ENCODE peak calls at places on chromosome 7, in seven cellular contexts. W is mucosa of descending colon; R is central memory CD4-positive, alpha-beta T cell; B is LoVo; Y is head of caudate nucleus; D is activated CD4-positive, CD25-positive, alpha-beta regulatory T cell; H is fibroblast of lung. O is an unnamed sample.

GRCh38 chr7:22723642-22724041 is 3.4 kb upstream of the IL6 start:
- DNase-seq in W (no peak), R (no peak), B (no peak), Y (no peak), D (no peak), H (peak), O (no peak)

GRCh38 chr7:2012044-2012900 is 220.5 kb downstream of the MAD1L1 start:
- DNase-seq in W (peak), R (no peak), B (no peak), Y (no peak), D (no peak), H (no peak), O (peak)

GRCh38 chr7:1508277-1508758 is 4.1 kb upstream of the INTS1 start:
- DNase-seq in W (no peak), R (no peak), B (no peak), Y (no peak), D (no peak), H (no peak), O (no peak)

GRCh38 chr7:133139350-133139749 is 57.5 kb upstream of the CHCHD3 start:
- DNase-seq in W (no peak), R (no peak), B (no peak), Y (no peak), D (no peak), H (peak), O (peak)

GRCh38 chr7:115352375-115352774 is 430.5 kb downstream of the MDFIC start:
- DNase-seq in W (no peak), R (no peak), B (no peak), Y (no peak), D (no peak), H (peak), O (no peak)

GRCh38 chr7:151377406-151377805 is 32.4 kb downstream of the WDR86 start:
- DNase-seq in W (no peak), R (no peak), B (no peak), Y (no peak), D (no peak), H (no peak), O (no peak)

GRCh38 chr7:117048114-117048853 is 95.0 kb downstream of the ST7 start:
- DNase-seq in W (no peak), R (peak), B (peak), Y (no peak), D (no peak), H (no peak), O (no peak)

GRCh38 chr7:47786557-47787248 is 161.6 kb downstream of the PKD1L1 start:
- DNase-seq in W (no peak), R (no peak), B (peak), Y (no peak), D (no peak), H (peak), O (no peak)

GRCh38 chr7:25029075-25029474 is 49.1 kb upstream of the OSBPL3 start:
- DNase-seq in W (no peak), R (no peak), B (no peak), Y (no peak), D (no peak), H (no peak), O (no peak)

GRCh38 chr7:151550601-151551286 is 31.0 kb upstream of the RHEB start:
- DNase-seq in W (no peak), R (no peak), B (no peak), Y (no peak), D (no peak), H (peak), O (no peak)

GRCh38 chr7:146172112-146172511 is 55.5 kb downstream of the CNTNAP2 start:
- DNase-seq in W (no peak), R (no peak), B (no peak), Y (no peak), D (no peak), H (no peak), O (no peak)

GRCh38 chr7:5270788-5271187 is 12.0 kb upstream of the SLC29A4 start:
- DNase-seq in W (no peak), R (no peak), B (no peak), Y (no peak), D (no peak), H (no peak), O (no peak)

GRCh38 chr7:126378642-126379041 is 874.1 kb downstream of the GRM8 start:
- DNase-seq in W (no peak), R (no peak), B (no peak), Y (no peak), D (no peak), H (no peak), O (no peak)

GRCh38 chr7:141071260-141071854 is 2.5 kb upstream of the TMEM178B start:
- DNase-seq in W (no peak), R (peak), B (peak), Y (peak), D (no peak), H (peak), O (peak)

GRCh38 chr7:37921340-37921805 is 933 bp downstream of the EPDR1 start:
- DNase-seq in W (no peak), R (no peak), B (peak), Y (no peak), D (no peak), H (no peak), O (peak)

GRCh38 chr7:21191317-21192073 is 236.4 kb upstream of the SP4 start:
- DNase-seq in W (no peak), R (no peak), B (peak), Y (no peak), D (no peak), H (no peak), O (no peak)

GRCh38 chr7:37732253-37732652 is 48.7 kb downstream of the GPR141 start:
- DNase-seq in W (no peak), R (no peak), B (no peak), Y (no peak), D (no peak), H (peak), O (peak)

GRCh38 chr7:158362912-158363905 is 224.4 kb downstream of the PTPRN2 start:
- DNase-seq in W (no peak), R (no peak), B (no peak), Y (no peak), D (no peak), H (no peak), O (no peak)

GRCh38 chr7:135510603-135511183 is 791 bp upstream of the CNOT4 start:
- DNase-seq in W (peak), R (no peak), B (peak), Y (no peak), D (no peak), H (peak), O (no peak)

O was measured in glutamatergic neuron.